ENCODE peak calls at places on chromosomes 7 and 10, in four cellular contexts. H, C, J and Y are unnamed samples. For H3K27me3, the result is how much of the 10 kb centered on the place peaks cover.

GRCh38 chr7:11341285-11341944 is 367.7 kb downstream of the PHF14 start:
- DNase-seq in H (no peak), C (no peak), J (no peak), Y (no peak)

GRCh38 chr10:125370578-125370977 is 210.2 kb upstream of the CTBP2 start:
- DNase-seq in H (no peak), C (no peak), J (no peak), Y (no peak)

GRCh38 chr10:28730031-28730778 is 52.9 kb downstream of the BAMBI start:
- DNase-seq in H (no peak), C (no peak), J (no peak), Y (no peak)

GRCh38 chr7:28558236-28558635 is 145.9 kb downstream of the CREB5 start:
- DNase-seq in H (no peak), C (no peak), J (no peak), Y (no peak)

GRCh38 chr10:69732147-69732825 is 69.4 kb upstream of the COL13A1 start:
- DNase-seq in H (no peak), C (no peak), J (peak), Y (no peak)

GRCh38 chr10:61378865-61379264 is 74.3 kb downstream of the TMEM26 start:
- DNase-seq in H (no peak), C (no peak), J (no peak), Y (no peak)

GRCh38 chr7:13442226-13442625 is 547.2 kb downstream of the ETV1 start:
- DNase-seq in H (no peak), C (no peak), J (no peak), Y (no peak)

GRCh38 chr10:110446954-110447608 is 50.6 kb upstream of the DUSP5 start:
- DNase-seq in H (no peak), C (no peak), J (peak), Y (no peak)

GRCh38 chr7:52297128-52297527 is 738.3 kb upstream of the POM121L12 start:
- DNase-seq in H (no peak), C (no peak), J (no peak), Y (no peak)

GRCh38 chr10:45198596-45199379 is 116.6 kb downstream of the OR13A1 start:
- DNase-seq in H (no peak), C (no peak), J (no peak), Y (no peak)

GRCh38 chr10:63738410-63738809 is 217.2 kb downstream of the REEP3 start:
- DNase-seq in H (peak), C (no peak), J (peak), Y (no peak)

GRCh38 chr10:130807721-130808120 is 503.8 kb downstream of the TCERG1L start:
- DNase-seq in H (no peak), C (no peak), J (no peak), Y (no peak)

GRCh38 chr10:93032105-93032808 is 28.3 kb upstream of the CYP26C1 start:
- DNase-seq in H (no peak), C (no peak), J (no peak), Y (no peak)

GRCh38 chr7:37476428-37476827 is 27.8 kb upstream of the ELMO1 start:
- DNase-seq in H (no peak), C (no peak), J (no peak), Y (no peak)

GRCh38 chr10:34612938-34613337 is 202.2 kb downstream of the PARD3 start:
- DNase-seq in H (no peak), C (no peak), J (no peak), Y (no peak)

GRCh38 chr10:13890233-13890616 is 303.5 kb downstream of the PRPF18 start:
- DNase-seq in H (no peak), C (no peak), J (no peak), Y (no peak)

GRCh38 chr10:108957681-108958080 is 965.6 kb downstream of the XPNPEP1 start:
- DNase-seq in H (peak), C (no peak), J (no peak), Y (no peak)

GRCh38 chr7:34066968-34067367 is 161.6 kb downstream of the BMPER start:
- DNase-seq in H (no peak), C (no peak), J (no peak), Y (no peak)

GRCh38 chr7:116776610-116777289 is 85.6 kb upstream of the CAPZA2 start:
- DNase-seq in H (no peak), C (no peak), J (no peak), Y (no peak)

GRCh38 chr7:83956104-83956503 is 238.5 kb downstream of the SEMA3A start:
- DNase-seq in H (no peak), C (no peak), J (no peak), Y (no peak)

GRCh38 chr7:107563761-107564552 is at the start of the genes COG5 and DUS4L:
- DNase-seq in H (peak), C (peak), J (peak), Y (peak)

GRCh38 chr7:93719546-93719945 is 145.0 kb upstream of the CALCR start:
- DNase-seq in H (no peak), C (no peak), J (no peak), Y (no peak)

GRCh38 chr10:31596765-31597164 is 277.7 kb downstream of the ZEB1 start:
- DNase-seq in H (no peak), C (no peak), J (no peak), Y (no peak)

GRCh38 chr10:34964166-34964800 is 125.9 kb downstream of the CUL2 start:
- DNase-seq in H (no peak), C (no peak), J (no peak), Y (no peak)

GRCh38 chr7:75856562-75856961 is 22.3 kb upstream of the RHBDD2 start:
- DNase-seq in H (no peak), C (no peak), J (no peak), Y (no peak)

GRCh38 chr10:127300868-127301321 is 104.5 kb upstream of the INSYN2A start:
- DNase-seq in H (no peak), C (no peak), J (no peak), Y (no peak)

GRCh38 chr7:142876991-142877910 is 8.3 kb downstream of the TRPV6 start:
- DNase-seq in H (no peak), C (no peak), J (no peak), Y (no peak)

GRCh38 chr10:58637372-58637771 is 124.7 kb downstream of the BICC1 start:
- DNase-seq in H (peak), C (no peak), J (no peak), Y (no peak)

GRCh38 chr10:14583252-14583651 is 191.4 kb downstream of the FAM107B start:
- DNase-seq in H (no peak), C (no peak), J (no peak), Y (peak)

GRCh38 chr7:134778941-134779740 is at the start of gene CALD1:
- DNase-seq in H (peak), C (peak), J (peak), Y (no peak)

GRCh38 chr10:2949948-2950354 is 117.4 kb upstream of the PFKP start:
- DNase-seq in H (no peak), C (no peak), J (no peak), Y (no peak)

GRCh38 chr7:128831178-128831993 is 1.2 kb downstream of the FLNC start:
- DNase-seq in H (peak), C (no peak), J (no peak), Y (no peak)

GRCh38 chr10:125203186-125203800 is 42.9 kb upstream of the CTBP2 start:
- DNase-seq in H (no peak), C (no peak), J (no peak), Y (no peak)

GRCh38 chr10:119597405-119598186 is 832 bp upstream of the TIAL1 start:
- DNase-seq in H (no peak), C (no peak), J (no peak), Y (no peak)

GRCh38 chr7:26649388-26649787 is 215.0 kb downstream of the SKAP2 start:
- DNase-seq in H (no peak), C (no peak), J (no peak), Y (no peak)

GRCh38 chr10:104577861-104578480 is 63.1 kb upstream of the SORCS3 start:
- DNase-seq in H (no peak), C (peak), J (no peak), Y (no peak)

GRCh38 chr7:139769066-139769465 is 8.7 kb downstream of the HIPK2 start:
- DNase-seq in H (no peak), C (no peak), J (no peak), Y (no peak)

DNA sequence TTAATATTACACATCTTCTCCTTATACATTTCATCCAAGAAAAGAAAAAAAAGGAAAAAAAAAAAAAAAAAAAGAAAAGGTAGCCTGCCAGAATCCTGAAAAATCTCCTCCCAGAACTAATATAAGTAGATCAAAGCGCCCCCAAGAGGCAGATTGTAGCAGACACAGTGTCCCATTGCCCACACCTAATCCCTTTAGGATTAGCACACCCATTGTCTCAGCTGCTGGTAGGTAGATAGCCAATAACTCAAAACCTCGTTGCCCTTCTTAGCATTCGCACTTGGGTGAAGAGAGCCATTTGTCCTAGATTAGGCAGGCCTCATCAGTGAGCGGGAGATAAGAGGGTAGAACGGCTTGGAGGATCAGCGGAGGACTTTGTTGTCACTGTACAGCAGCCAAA is 100.2 kb upstream of the SORCS1 start:
- DNase-seq in H (no peak), C (no peak), J (no peak), Y (no peak)
- TF ChIP-seq CTCF in H (no peak), C (no peak), J (no peak), Y (no peak)

GRCh38 chr10:46527241-46527811 is 29.1 kb downstream of the GPRIN2 start:
- DNase-seq in H (no peak), C (no peak), J (peak), Y (no peak)
- H3K27ac ChIP-seq in H (no peak), C (no peak), J (no peak), Y (no peak)

DNA sequence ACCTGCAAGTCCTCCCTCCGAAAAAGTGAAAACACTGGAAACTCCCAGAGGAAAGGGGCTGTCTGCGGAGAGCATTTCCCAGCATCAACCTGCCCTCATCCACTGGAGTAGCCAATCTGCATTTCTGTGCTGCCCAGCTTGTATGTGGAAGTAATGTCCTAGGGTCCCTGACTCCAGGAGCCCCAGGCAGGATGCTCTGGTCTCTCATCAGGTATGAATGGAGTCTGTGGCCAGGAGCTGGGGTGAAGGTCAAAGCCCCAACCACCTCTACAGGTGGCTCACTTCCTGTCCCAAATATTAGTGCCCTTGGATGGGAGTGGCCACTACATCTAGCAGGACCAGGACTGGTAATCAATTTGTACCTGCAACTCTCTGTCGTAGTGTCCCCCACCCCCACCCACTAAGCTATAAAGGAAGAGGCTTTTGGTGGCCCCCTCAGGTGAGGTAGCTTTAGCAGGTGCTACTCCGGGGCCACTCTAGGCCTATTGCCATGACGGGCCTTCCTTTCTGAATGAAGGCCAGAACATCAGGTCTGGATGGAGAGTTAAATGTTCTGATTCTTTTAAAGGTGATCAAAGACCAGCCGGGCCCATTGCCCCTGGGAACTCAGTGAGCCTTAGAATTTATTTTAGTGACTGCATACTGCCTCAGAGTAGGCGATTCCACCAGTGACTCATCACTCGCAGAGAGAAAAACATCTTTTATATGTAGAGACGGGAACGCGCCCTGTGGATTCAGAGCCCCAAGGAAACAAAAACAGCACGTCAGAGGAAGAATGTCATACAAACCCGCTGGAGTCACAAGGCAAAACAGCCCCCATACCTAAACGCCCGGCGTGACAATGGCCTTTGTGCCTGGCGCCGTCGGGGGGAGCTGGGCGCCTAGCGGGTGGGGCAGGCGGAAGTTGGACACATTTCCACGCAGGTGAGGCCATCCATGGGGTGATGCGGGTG is 13.0 kb downstream of the EN2 start:
- DNase-seq in H (no peak), C (no peak), J (no peak), Y (no peak)
- H3K27me3 ChIP-seq in H (under half), C (under half), J (half or more), Y (half or more)

GRCh38 chr7:158973941-158974785 is 117.8 kb downstream of the DYNC2I1 start:
- DNase-seq in H (no peak), C (no peak), J (no peak), Y (no peak)

GRCh38 chr7:158973440-158973839 is 117.1 kb downstream of the DYNC2I1 start:
- DNase-seq in H (no peak), C (no peak), J (peak), Y (peak)

GRCh38 chr7:158976849-158977593 is 120.7 kb downstream of the DYNC2I1 start:
- DNase-seq in H (peak), C (peak), J (peak), Y (peak)

GRCh38 chr7:158976468-158976848 is 120.1 kb downstream of the DYNC2I1 start:
- DNase-seq in H (no peak), C (no peak), J (no peak), Y (no peak)

GRCh38 chr7:158975526-158976467 is 119.4 kb downstream of the DYNC2I1 start:
- DNase-seq in H (no peak), C (no peak), J (no peak), Y (peak)
- TF ChIP-seq CTCF in H (no peak), C (no peak), J (no peak), Y (no peak)

DNA sequence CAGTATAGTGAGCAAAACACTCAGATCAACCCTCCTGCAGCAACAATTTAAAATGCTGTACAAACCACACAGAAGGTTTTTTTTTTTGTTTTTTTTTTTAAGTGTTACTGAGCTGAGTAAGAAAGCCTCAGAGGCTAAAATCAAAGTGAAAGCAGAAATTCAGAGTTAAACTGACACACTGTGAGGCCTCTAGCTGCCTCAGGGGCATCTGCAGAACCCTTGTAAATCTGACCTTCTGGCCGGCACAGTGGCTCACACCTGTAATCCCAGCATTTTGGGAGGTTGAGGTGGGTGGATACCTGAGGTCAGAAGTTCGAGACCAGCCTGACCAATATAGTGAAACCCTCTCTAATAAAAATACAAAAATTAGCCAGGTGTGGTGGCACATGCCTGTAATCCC is 7.4 kb upstream of the GNA12 start:
- DNase-seq in H (no peak), C (no peak), J (no peak), Y (no peak)
- H3K27ac ChIP-seq in H (no peak), C (no peak), J (no peak), Y (no peak)

GRCh38 chr7:74030861-74031260 is 2.9 kb downstream of the ELN start:
- DNase-seq in H (no peak), C (no peak), J (no peak), Y (no peak)
- H3K27me3 ChIP-seq in H (under half), C (under half), J (under half), Y (under half)

GRCh38 chr10:25393621-25394020 is 218.8 kb downstream of the GPR158 start:
- DNase-seq in H (no peak), C (no peak), J (no peak), Y (no peak)

GRCh38 chr10:25398680-25399079 is 223.9 kb downstream of the GPR158 start:
- DNase-seq in H (no peak), C (no peak), J (no peak), Y (no peak)
- TF ChIP-seq CTCF in H (no peak), C (no peak), J (no peak), Y (no peak)

GRCh38 chr7:77430927-77431326 is 14.8 kb upstream of the GSAP start:
- DNase-seq in H (no peak), C (no peak), J (no peak), Y (no peak)
- H3K27ac ChIP-seq in H (no peak), C (no peak), J (no peak), Y (no peak)

GRCh38 chr7:155799514-155799913 is 12.7 kb downstream of the SHH start:
- DNase-seq in H (no peak), C (no peak), J (no peak), Y (no peak)
- H3K27me3 ChIP-seq in H (under half), C (under half), J (under half), Y (half or more)